ENCODE peak calls at places on chromosomes 6 and 20, in nine cellular contexts. One of them, this sample, is unnamed.

GRCh38 chr6:11042750-11043551 is 1.2 kb downstream of the ELOVL2 start:
- DNase-seq in IMR-90: peak; percentile 44
- DNase-seq in prostate gland: no peak
- DNase-seq in ovary: no peak
- DNase-seq in heart left ventricle: no peak
- DNase-seq in transverse colon: no peak
- DNase-seq in A549: no peak
- DNase-seq in lower leg skin: no peak
- DNase-seq in spleen: no peak
- DNase-seq in this sample: no peak

GRCh38 chr6:12801141-12801540 is 84.6 kb downstream of the PHACTR1 start:
- DNase-seq in transverse colon: no peak
- DNase-seq in lower leg skin: no peak
- DNase-seq in ovary: no peak
- DNase-seq in spleen: no peak
- DNase-seq in heart left ventricle: no peak
- DNase-seq in A549: no peak
- DNase-seq in IMR-90: no peak
- DNase-seq in prostate gland: no peak
- DNase-seq in this sample: no peak

GRCh38 chr6:161607696-161608297 is 333.9 kb upstream of the AGPAT4 start:
- DNase-seq in lower leg skin: no peak
- DNase-seq in prostate gland: no peak
- DNase-seq in A549: no peak
- DNase-seq in spleen: no peak
- DNase-seq in IMR-90: no peak
- DNase-seq in heart left ventricle: no peak
- DNase-seq in transverse colon: no peak
- DNase-seq in ovary: no peak
- DNase-seq in this sample: no peak

GRCh38 chr6:44150317-44150917 is 8.2 kb upstream of the CAPN11 start:
- DNase-seq in IMR-90: no peak
- DNase-seq in heart left ventricle: no peak
- DNase-seq in transverse colon: no peak
- DNase-seq in spleen: no peak
- DNase-seq in prostate gland: no peak
- DNase-seq in lower leg skin: no peak
- DNase-seq in A549: no peak
- DNase-seq in ovary: no peak
- DNase-seq in this sample: no peak

GRCh38 chr6:15109338-15110090 is 136.4 kb upstream of the JARID2 start:
- DNase-seq in heart left ventricle: no peak
- DNase-seq in lower leg skin: no peak
- DNase-seq in prostate gland: no peak
- DNase-seq in ovary: no peak
- DNase-seq in IMR-90: no peak
- DNase-seq in transverse colon: no peak
- DNase-seq in spleen: no peak
- DNase-seq in A549: no peak
- DNase-seq in this sample: no peak

GRCh38 chr6:86031713-86032112 is 389.0 kb upstream of the SYNCRIP start:
- DNase-seq in spleen: no peak
- DNase-seq in lower leg skin: no peak
- DNase-seq in prostate gland: no peak
- DNase-seq in heart left ventricle: no peak
- DNase-seq in ovary: peak; percentile 31
- DNase-seq in IMR-90: no peak
- DNase-seq in transverse colon: no peak
- DNase-seq in A549: no peak
- DNase-seq in this sample: no peak

GRCh38 chr6:4928426-4928825 is 75.4 kb downstream of the RPP40 start:
- DNase-seq in heart left ventricle: no peak
- DNase-seq in lower leg skin: no peak
- DNase-seq in IMR-90: peak; percentile 55
- DNase-seq in spleen: no peak
- DNase-seq in ovary: no peak
- DNase-seq in transverse colon: no peak
- DNase-seq in prostate gland: no peak
- DNase-seq in A549: no peak
- DNase-seq in this sample: no peak

GRCh38 chr20:13301596-13301995 is 80.5 kb downstream of the ISM1 start:
- DNase-seq in A549: no peak
- DNase-seq in heart left ventricle: no peak
- DNase-seq in prostate gland: no peak
- DNase-seq in spleen: no peak
- DNase-seq in IMR-90: no peak
- DNase-seq in transverse colon: no peak
- DNase-seq in lower leg skin: no peak
- DNase-seq in ovary: no peak
- DNase-seq in this sample: no peak

GRCh38 chr20:21257192-21257591 is 45.9 kb upstream of the XRN2 start:
- DNase-seq in spleen: no peak
- DNase-seq in heart left ventricle: no peak
- DNase-seq in lower leg skin: no peak
- DNase-seq in transverse colon: no peak
- DNase-seq in ovary: no peak
- DNase-seq in IMR-90: no peak
- DNase-seq in prostate gland: no peak
- DNase-seq in A549: no peak
- DNase-seq in this sample: no peak

GRCh38 chr6:101595276-101595675 is 201.8 kb downstream of the GRIK2 start:
- DNase-seq in lower leg skin: no peak
- DNase-seq in prostate gland: no peak
- DNase-seq in IMR-90: peak; percentile 31
- DNase-seq in heart left ventricle: no peak
- DNase-seq in transverse colon: no peak
- DNase-seq in spleen: no peak
- DNase-seq in A549: no peak
- DNase-seq in ovary: no peak
- DNase-seq in this sample: no peak

GRCh38 chr20:47284373-47284772 is 72.1 kb downstream of the ZMYND8 start:
- DNase-seq in prostate gland: no peak
- DNase-seq in IMR-90: no peak
- DNase-seq in A549: no peak
- DNase-seq in spleen: no peak
- DNase-seq in ovary: no peak
- DNase-seq in lower leg skin: no peak
- DNase-seq in transverse colon: no peak
- DNase-seq in heart left ventricle: no peak
- DNase-seq in this sample: no peak

GRCh38 chr20:18059603-18060002 is 1.9 kb upstream of the OVOL2 start:
- DNase-seq in A549: no peak
- DNase-seq in prostate gland: no peak
- DNase-seq in IMR-90: no peak
- DNase-seq in lower leg skin: no peak
- DNase-seq in ovary: no peak
- DNase-seq in transverse colon: no peak
- DNase-seq in spleen: no peak
- DNase-seq in heart left ventricle: no peak
- DNase-seq in this sample: no peak

GRCh38 chr6:134340574-134340973 is 22.7 kb upstream of the SGK1 start:
- DNase-seq in prostate gland: no peak
- DNase-seq in lower leg skin: no peak
- DNase-seq in IMR-90: no peak
- DNase-seq in spleen: no peak
- DNase-seq in heart left ventricle: no peak
- DNase-seq in A549: no peak
- DNase-seq in ovary: no peak
- DNase-seq in transverse colon: no peak
- DNase-seq in this sample: no peak

GRCh38 chr20:6178537-6178936 is 55.7 kb upstream of the FERMT1 start:
- DNase-seq in heart left ventricle: no peak
- DNase-seq in transverse colon: no peak
- DNase-seq in prostate gland: no peak
- DNase-seq in lower leg skin: no peak
- DNase-seq in ovary: no peak
- DNase-seq in IMR-90: peak; percentile 51
- DNase-seq in A549: no peak
- DNase-seq in spleen: no peak
- DNase-seq in this sample: no peak

GRCh38 chr6:109420751-109421150 is 19.7 kb downstream of the PPIL6 start:
- DNase-seq in A549: no peak
- DNase-seq in heart left ventricle: no peak
- DNase-seq in ovary: no peak
- DNase-seq in lower leg skin: no peak
- DNase-seq in transverse colon: no peak
- DNase-seq in spleen: no peak
- DNase-seq in prostate gland: no peak
- DNase-seq in IMR-90: no peak
- DNase-seq in this sample: no peak

GRCh38 chr20:8043687-8044278 is 24.2 kb upstream of the TMX4 start:
- DNase-seq in A549: peak; percentile 71
- DNase-seq in prostate gland: peak; percentile 60
- DNase-seq in lower leg skin: peak; percentile 27
- DNase-seq in IMR-90: peak; percentile 68
- DNase-seq in transverse colon: no peak
- DNase-seq in heart left ventricle: no peak
- DNase-seq in spleen: no peak
- DNase-seq in ovary: no peak
- DNase-seq in this sample: no peak

GRCh38 chr6:156425374-156425773 is 351.8 kb upstream of the ARID1B start:
- DNase-seq in heart left ventricle: no peak
- DNase-seq in spleen: no peak
- DNase-seq in prostate gland: no peak
- DNase-seq in IMR-90: peak; percentile 90
- DNase-seq in lower leg skin: no peak
- DNase-seq in transverse colon: no peak
- DNase-seq in ovary: no peak
- DNase-seq in A549: no peak
- DNase-seq in this sample: no peak

GRCh38 chr20:50572922-50573777 is 63.0 kb downstream of the PTPN1 start:
- DNase-seq in prostate gland: no peak
- DNase-seq in transverse colon: no peak
- DNase-seq in lower leg skin: no peak
- DNase-seq in heart left ventricle: no peak
- DNase-seq in spleen: no peak
- DNase-seq in ovary: peak; percentile 73
- DNase-seq in IMR-90: peak; percentile 81
- DNase-seq in A549: no peak
- DNase-seq in this sample: no peak

GRCh38 chr6:147023581-147023980 is 180.6 kb upstream of the STXBP5 start:
- DNase-seq in lower leg skin: no peak
- DNase-seq in spleen: no peak
- DNase-seq in heart left ventricle: no peak
- DNase-seq in prostate gland: no peak
- DNase-seq in A549: no peak
- DNase-seq in transverse colon: no peak
- DNase-seq in ovary: no peak
- DNase-seq in IMR-90: peak; percentile 11
- DNase-seq in this sample: no peak

GRCh38 chr6:21026576-21027273 is 492.5 kb downstream of the CDKAL1 start:
- DNase-seq in ovary: no peak
- DNase-seq in spleen: no peak
- DNase-seq in lower leg skin: no peak
- DNase-seq in prostate gland: no peak
- DNase-seq in transverse colon: no peak
- DNase-seq in heart left ventricle: no peak
- DNase-seq in A549: no peak
- DNase-seq in IMR-90: peak; percentile 74
- DNase-seq in this sample: no peak
- TF ChIP-seq POLR2A in ovary: no peak
- TF ChIP-seq POLR2A in spleen: no peak
- TF ChIP-seq POLR2A in lower leg skin: no peak
- TF ChIP-seq POLR2A in prostate gland: no peak
- TF ChIP-seq POLR2A in transverse colon: no peak
- TF ChIP-seq POLR2A in heart left ventricle: no peak
- TF ChIP-seq POLR2A in A549: no peak
- TF ChIP-seq POLR2A in IMR-90: no peak
- TF ChIP-seq POLR2A in this sample: no peak

GRCh38 chr6:87661016-87661415 is 41.0 kb downstream of the AKIRIN2 start:
- DNase-seq in IMR-90: peak; percentile 55
- DNase-seq in heart left ventricle: no peak
- DNase-seq in ovary: no peak
- DNase-seq in lower leg skin: no peak
- DNase-seq in A549: no peak
- DNase-seq in spleen: no peak
- DNase-seq in transverse colon: no peak
- DNase-seq in prostate gland: no peak
- DNase-seq in this sample: no peak
- TF ChIP-seq POLR2A in IMR-90: no peak
- TF ChIP-seq POLR2A in heart left ventricle: no peak
- TF ChIP-seq POLR2A in ovary: no peak
- TF ChIP-seq POLR2A in lower leg skin: no peak
- TF ChIP-seq POLR2A in A549: no peak
- TF ChIP-seq POLR2A in spleen: no peak
- TF ChIP-seq POLR2A in transverse colon: no peak
- TF ChIP-seq POLR2A in prostate gland: no peak
- TF ChIP-seq POLR2A in this sample: no peak

DNA sequence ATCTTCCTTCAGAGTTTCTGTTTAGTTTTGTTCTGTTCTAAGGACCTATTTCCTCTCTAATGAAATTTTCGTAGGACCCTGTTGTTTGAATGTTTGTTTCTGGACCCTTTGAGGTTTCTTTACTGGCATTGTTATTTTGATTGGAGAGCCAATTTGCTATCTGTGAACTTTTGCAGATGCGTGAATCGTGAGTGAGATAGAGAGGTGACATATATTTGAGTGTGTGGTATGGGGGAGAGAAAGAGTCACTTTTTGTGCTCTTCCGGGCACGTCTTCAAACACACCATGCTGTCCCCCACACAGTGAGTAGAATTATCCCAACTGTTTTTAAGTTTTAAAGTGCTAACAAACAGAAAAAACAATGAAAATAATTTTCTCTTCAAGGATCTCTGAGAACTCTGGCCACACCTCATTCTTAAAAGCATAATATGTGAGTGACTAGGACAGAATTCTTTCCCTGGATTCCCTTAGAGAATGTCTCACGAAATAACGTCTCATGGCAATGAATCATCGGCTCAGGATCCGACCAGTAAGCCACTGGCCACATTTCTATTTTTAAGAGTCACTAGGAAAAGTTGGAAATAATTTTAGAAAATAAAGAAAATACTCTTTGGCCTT is 235.6 kb upstream of the ZNF217 start:
- DNase-seq in A549: peak; percentile 77
- DNase-seq in transverse colon: no peak
- DNase-seq in IMR-90: peak; percentile 97
- DNase-seq in ovary: no peak
- DNase-seq in prostate gland: no peak
- DNase-seq in spleen: no peak
- DNase-seq in heart left ventricle: no peak
- DNase-seq in lower leg skin: peak; percentile 69
- DNase-seq in this sample: peak; percentile 29
- TF ChIP-seq POLR2A in A549: no peak
- TF ChIP-seq POLR2A in transverse colon: no peak
- TF ChIP-seq POLR2A in IMR-90: peak; percentile 85
- TF ChIP-seq POLR2A in ovary: no peak
- TF ChIP-seq POLR2A in prostate gland: no peak
- TF ChIP-seq POLR2A in spleen: no peak
- TF ChIP-seq POLR2A in heart left ventricle: no peak
- TF ChIP-seq POLR2A in lower leg skin: no peak
- TF ChIP-seq POLR2A in this sample: no peak

DNA sequence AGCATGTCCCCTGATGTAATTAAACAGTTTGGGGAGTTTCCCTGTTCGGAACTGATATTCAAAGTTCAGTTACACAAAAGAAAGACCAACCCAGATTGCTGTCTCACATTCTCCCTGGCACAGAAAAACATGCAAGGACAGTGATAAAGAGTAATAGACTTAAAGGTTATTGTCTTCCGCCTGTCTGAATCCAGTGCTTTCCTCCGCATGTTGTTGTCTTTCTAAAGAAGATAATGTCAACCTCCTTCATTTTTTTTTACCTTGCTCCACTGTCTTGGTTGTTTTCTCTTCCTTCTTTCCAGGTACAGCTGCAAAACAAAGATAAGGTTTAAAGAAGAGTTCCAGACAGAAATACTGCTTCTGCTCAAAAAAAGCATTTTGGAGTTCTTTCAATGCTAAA is 284.5 kb downstream of the TRDN start:
- DNase-seq in spleen: no peak
- DNase-seq in prostate gland: no peak
- DNase-seq in ovary: no peak
- DNase-seq in transverse colon: no peak
- DNase-seq in lower leg skin: no peak
- DNase-seq in A549: no peak
- DNase-seq in heart left ventricle: no peak
- DNase-seq in IMR-90: no peak
- DNase-seq in this sample: no peak
- TF ChIP-seq POLR2A in spleen: no peak
- TF ChIP-seq POLR2A in prostate gland: no peak
- TF ChIP-seq POLR2A in ovary: no peak
- TF ChIP-seq POLR2A in transverse colon: no peak
- TF ChIP-seq POLR2A in lower leg skin: no peak
- TF ChIP-seq POLR2A in A549: no peak
- TF ChIP-seq POLR2A in heart left ventricle: no peak
- TF ChIP-seq POLR2A in IMR-90: no peak
- TF ChIP-seq POLR2A in this sample: no peak